ENCODE peak calls at places on chromosomes 16 and 17, in five cellular contexts. One of them, this sample, is unnamed.

GRCh38 chr16:23999663-24000062 is 163.9 kb downstream of the PRKCB start:
- DNase-seq in H1: no peak
- DNase-seq in neuronal stem cell: no peak
- DNase-seq in mesenchymal stem cell: no peak
- DNase-seq in trophoblast cell: no peak
- DNase-seq in this sample: no peak

GRCh38 chr16:1156111-1156982 is 3.4 kb downstream of the CACNA1H start:
- DNase-seq in H1: no peak
- DNase-seq in neuronal stem cell: no peak
- DNase-seq in mesenchymal stem cell: no peak
- DNase-seq in trophoblast cell: no peak
- DNase-seq in this sample: no peak

GRCh38 chr16:23378921-23379320 is 74.1 kb downstream of the COG7 start:
- DNase-seq in H1: no peak
- DNase-seq in neuronal stem cell: no peak
- DNase-seq in mesenchymal stem cell: no peak
- DNase-seq in trophoblast cell: no peak
- DNase-seq in this sample: no peak

GRCh38 chr17:79657036-79657435 is 46.2 kb upstream of the RBFOX3 start:
- DNase-seq in H1: peak; percentile 16
- DNase-seq in neuronal stem cell: no peak
- DNase-seq in mesenchymal stem cell: no peak
- DNase-seq in trophoblast cell: no peak
- DNase-seq in this sample: peak; percentile 25

GRCh38 chr16:22948058-22948602 is 134.2 kb downstream of the HS3ST2 start:
- DNase-seq in H1: peak; percentile 54
- DNase-seq in neuronal stem cell: no peak
- DNase-seq in mesenchymal stem cell: no peak
- DNase-seq in trophoblast cell: no peak
- DNase-seq in this sample: peak; percentile 74

GRCh38 chr17:28643979-28644781 is 778 bp downstream of the BLTP2 start:
- DNase-seq in H1: peak; percentile 60
- DNase-seq in neuronal stem cell: peak; percentile 26
- DNase-seq in mesenchymal stem cell: peak; percentile 77
- DNase-seq in trophoblast cell: peak; percentile 61
- DNase-seq in this sample: peak; percentile 68

GRCh38 chr16:51556694-51557327 is 405.7 kb upstream of the SALL1 start:
- DNase-seq in H1: no peak
- DNase-seq in neuronal stem cell: no peak
- DNase-seq in mesenchymal stem cell: peak; percentile 90
- DNase-seq in trophoblast cell: no peak
- DNase-seq in this sample: no peak

GRCh38 chr17:69187294-69187693 is 41.3 kb downstream of the ABCA10 start:
- DNase-seq in H1: no peak
- DNase-seq in neuronal stem cell: no peak
- DNase-seq in mesenchymal stem cell: no peak
- DNase-seq in trophoblast cell: no peak
- DNase-seq in this sample: no peak

GRCh38 chr16:66898207-66898606 is 17.9 kb downstream of the PDP2 start:
- DNase-seq in H1: no peak
- DNase-seq in neuronal stem cell: no peak
- DNase-seq in mesenchymal stem cell: peak; percentile 62
- DNase-seq in trophoblast cell: no peak
- DNase-seq in this sample: no peak

GRCh38 chr16:5015351-5015750 is 18.4 kb downstream of the NAGPA start:
- DNase-seq in H1: no peak
- DNase-seq in neuronal stem cell: no peak
- DNase-seq in mesenchymal stem cell: no peak
- DNase-seq in trophoblast cell: no peak
- DNase-seq in this sample: no peak

GRCh38 chr17:27647755-27648154 is 16.8 kb downstream of the LGALS9 start:
- DNase-seq in H1: no peak
- DNase-seq in neuronal stem cell: no peak
- DNase-seq in mesenchymal stem cell: no peak
- DNase-seq in trophoblast cell: no peak
- DNase-seq in this sample: no peak

GRCh38 chr17:37056622-37057021 is 107.9 kb downstream of the AATF start:
- DNase-seq in H1: no peak
- DNase-seq in neuronal stem cell: no peak
- DNase-seq in mesenchymal stem cell: no peak
- DNase-seq in trophoblast cell: no peak
- DNase-seq in this sample: no peak

GRCh38 chr16:67372664-67373063 is 20.6 kb downstream of the TPPP3 start:
- DNase-seq in H1: no peak
- DNase-seq in neuronal stem cell: no peak
- DNase-seq in mesenchymal stem cell: peak; percentile 34
- DNase-seq in trophoblast cell: no peak
- DNase-seq in this sample: no peak

GRCh38 chr17:50906443-50906842 is 40.3 kb upstream of the TOB1 start:
- DNase-seq in H1: no peak
- DNase-seq in neuronal stem cell: no peak
- DNase-seq in mesenchymal stem cell: no peak
- DNase-seq in trophoblast cell: no peak
- DNase-seq in this sample: no peak

GRCh38 chr17:50903604-50904521 is 37.7 kb upstream of the TOB1 start:
- DNase-seq in H1: no peak
- DNase-seq in neuronal stem cell: no peak
- DNase-seq in mesenchymal stem cell: peak; percentile 64
- DNase-seq in trophoblast cell: no peak
- DNase-seq in this sample: no peak

GRCh38 chr17:50902768-50903353 is 36.7 kb upstream of the TOB1 start:
- DNase-seq in H1: no peak
- DNase-seq in neuronal stem cell: peak; percentile 76
- DNase-seq in mesenchymal stem cell: no peak
- DNase-seq in trophoblast cell: no peak
- DNase-seq in this sample: no peak

GRCh38 chr17:50904522-50905459 is 38.6 kb upstream of the TOB1 start:
- DNase-seq in H1: peak; percentile 72
- DNase-seq in neuronal stem cell: no peak
- DNase-seq in mesenchymal stem cell: no peak
- DNase-seq in trophoblast cell: no peak
- DNase-seq in this sample: no peak

GRCh38 chr17:50905460-50905803 is 39.3 kb upstream of the TOB1 start:
- DNase-seq in H1: no peak
- DNase-seq in neuronal stem cell: no peak
- DNase-seq in mesenchymal stem cell: no peak
- DNase-seq in trophoblast cell: no peak
- DNase-seq in this sample: no peak
- H2BK12ac ChIP-seq in H1: no peak overlapping the region
- H2BK12ac ChIP-seq in neuronal stem cell: no peak overlapping the region
- H2BK12ac ChIP-seq in mesenchymal stem cell: no peak overlapping the region
- H2BK12ac ChIP-seq in trophoblast cell: no peak overlapping the region
- H2BK12ac ChIP-seq in this sample: no peak overlapping the region

DNA sequence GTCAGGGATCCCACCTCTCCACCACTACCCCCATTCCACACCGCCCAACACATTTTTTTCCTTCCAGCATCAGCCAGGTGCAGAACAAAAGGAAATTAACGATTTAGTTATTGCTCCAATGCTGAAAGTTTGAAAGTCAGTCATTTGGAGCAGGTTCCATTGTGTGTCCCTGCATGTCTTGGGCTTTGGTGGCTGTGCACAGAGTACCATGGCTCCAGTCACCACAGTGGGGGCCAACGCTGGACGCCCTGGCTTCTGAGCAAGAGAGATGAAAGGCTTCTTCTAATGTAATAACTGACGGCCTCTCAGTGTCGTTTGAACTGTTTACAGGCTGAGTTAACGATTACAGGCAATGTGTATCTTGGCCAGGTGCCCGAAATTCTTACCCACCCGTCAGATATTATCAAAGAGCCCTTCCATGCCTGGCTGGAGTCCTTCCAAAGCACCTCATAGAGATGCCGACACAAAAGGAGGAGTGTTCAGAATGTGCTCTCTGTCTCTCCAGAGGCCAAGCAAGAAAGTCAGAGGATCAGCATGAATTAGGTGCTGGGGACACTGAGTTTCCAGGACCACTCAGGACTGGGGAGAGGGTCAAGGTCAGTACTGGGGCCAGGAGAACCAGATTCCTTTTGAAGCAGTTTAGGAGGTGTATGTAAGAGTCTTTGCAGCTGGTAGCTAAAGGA is 25.9 kb downstream of the RNF43 start:
- DNase-seq in H1: no peak
- DNase-seq in neuronal stem cell: no peak
- DNase-seq in mesenchymal stem cell: no peak
- DNase-seq in trophoblast cell: no peak
- DNase-seq in this sample: no peak
- H3K27ac ChIP-seq in H1: no peak overlapping the region
- H3K27ac ChIP-seq in neuronal stem cell: no peak overlapping the region
- H3K27ac ChIP-seq in mesenchymal stem cell: peak overlapping the region; percentile 34
- H3K27ac ChIP-seq in trophoblast cell: no peak overlapping the region
- H3K27ac ChIP-seq in this sample: no peak overlapping the region

GRCh38 chr17:12627177-12627629 is 38.5 kb upstream of the MYOCD start:
- DNase-seq in H1: no peak
- DNase-seq in neuronal stem cell: no peak
- DNase-seq in mesenchymal stem cell: peak; percentile 92
- DNase-seq in trophoblast cell: peak; percentile 98
- DNase-seq in this sample: no peak
- H3K18ac ChIP-seq in H1: no peak overlapping the region
- H3K18ac ChIP-seq in neuronal stem cell: no peak overlapping the region
- H3K18ac ChIP-seq in mesenchymal stem cell: no peak overlapping the region
- H3K18ac ChIP-seq in trophoblast cell: no peak overlapping the region
- H3K18ac ChIP-seq in this sample: no peak overlapping the region

GRCh38 chr17:56823848-56824247 is 9.9 kb downstream of the C17orf67 start:
- DNase-seq in H1: no peak
- DNase-seq in neuronal stem cell: no peak
- DNase-seq in mesenchymal stem cell: no peak
- DNase-seq in trophoblast cell: no peak
- DNase-seq in this sample: no peak
- H2BK12ac ChIP-seq in H1: no peak overlapping the region
- H2BK12ac ChIP-seq in neuronal stem cell: no peak overlapping the region
- H2BK12ac ChIP-seq in mesenchymal stem cell: no peak overlapping the region
- H2BK12ac ChIP-seq in trophoblast cell: no peak overlapping the region
- H2BK12ac ChIP-seq in this sample: no peak overlapping the region

GRCh38 chr17:48644910-48645557 is 18.9 kb upstream of the HOXB9 start:
- DNase-seq in H1: no peak
- DNase-seq in neuronal stem cell: no peak
- DNase-seq in mesenchymal stem cell: no peak
- DNase-seq in trophoblast cell: no peak
- DNase-seq in this sample: no peak

GRCh38 chr17:48647103-48647963 is 21.2 kb upstream of the HOXB9 start:
- DNase-seq in H1: peak; percentile 73
- DNase-seq in neuronal stem cell: no peak
- DNase-seq in mesenchymal stem cell: peak; percentile 81
- DNase-seq in trophoblast cell: no peak
- DNase-seq in this sample: peak; percentile 87

GRCh38 chr17:48647964-48648245 is 21.7 kb upstream of the HOXB9 start:
- DNase-seq in H1: no peak
- DNase-seq in neuronal stem cell: no peak
- DNase-seq in mesenchymal stem cell: no peak
- DNase-seq in trophoblast cell: no peak
- DNase-seq in this sample: no peak

GRCh38 chr17:48645639-48646182 is 19.6 kb upstream of the HOXB9 start:
- DNase-seq in H1: no peak
- DNase-seq in neuronal stem cell: no peak
- DNase-seq in mesenchymal stem cell: no peak
- DNase-seq in trophoblast cell: no peak
- DNase-seq in this sample: no peak

DNA sequence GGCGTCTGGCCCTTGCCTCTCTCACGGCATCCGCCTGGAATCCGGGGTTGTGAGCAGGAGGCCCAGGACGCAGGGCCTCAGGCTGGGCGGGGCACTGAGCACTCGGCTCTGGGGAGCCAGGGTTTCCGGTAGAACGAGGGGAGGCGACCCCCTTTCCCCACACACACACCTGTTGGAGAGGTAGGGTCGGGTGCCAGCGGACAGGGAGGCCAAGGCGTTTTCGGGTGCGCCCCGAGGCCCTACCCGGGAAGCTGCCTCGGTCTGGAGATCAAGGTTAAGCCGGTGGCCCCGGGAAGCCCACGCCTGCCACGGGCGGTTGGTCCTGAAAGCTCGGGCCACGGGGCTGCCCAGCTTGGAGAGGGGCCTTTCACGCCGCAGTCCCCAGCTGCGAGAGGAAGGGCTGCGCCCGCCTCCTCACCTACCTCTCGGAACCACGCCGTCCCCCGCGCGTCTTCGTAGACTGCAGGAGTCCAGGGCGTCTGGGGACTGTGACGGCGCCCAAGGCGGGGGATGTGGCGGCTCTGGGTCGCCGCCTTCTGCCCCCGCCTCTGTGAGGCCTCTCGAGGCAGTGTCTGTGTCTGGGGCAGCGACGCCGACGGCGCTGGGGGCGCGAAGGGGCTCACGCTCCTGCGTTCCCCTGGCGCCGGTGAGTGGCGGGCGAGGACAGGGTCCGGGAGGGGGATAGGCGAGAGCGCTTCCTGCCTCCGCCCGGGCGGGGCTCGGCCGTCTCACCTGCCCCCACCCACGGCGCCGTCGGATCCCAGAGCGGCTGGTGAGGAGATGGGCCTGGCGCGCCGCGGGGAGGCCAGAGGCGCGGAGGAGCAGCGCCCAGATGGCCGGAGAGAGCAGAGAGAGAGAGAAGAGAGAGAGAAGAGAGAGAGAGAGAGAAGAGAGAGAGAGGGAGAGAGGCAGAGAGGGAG is 20.3 kb upstream of the HOXB9 start:
- DNase-seq in H1: peak; percentile 75
- DNase-seq in neuronal stem cell: no peak
- DNase-seq in mesenchymal stem cell: peak; percentile 77
- DNase-seq in trophoblast cell: no peak
- DNase-seq in this sample: peak; percentile 74
- H3K27ac ChIP-seq in H1: no peak overlapping the region
- H3K27ac ChIP-seq in neuronal stem cell: no peak overlapping the region
- H3K27ac ChIP-seq in mesenchymal stem cell: no peak overlapping the region
- H3K27ac ChIP-seq in trophoblast cell: peak overlapping the region; percentile 47
- H3K27ac ChIP-seq in this sample: no peak overlapping the region

DNA sequence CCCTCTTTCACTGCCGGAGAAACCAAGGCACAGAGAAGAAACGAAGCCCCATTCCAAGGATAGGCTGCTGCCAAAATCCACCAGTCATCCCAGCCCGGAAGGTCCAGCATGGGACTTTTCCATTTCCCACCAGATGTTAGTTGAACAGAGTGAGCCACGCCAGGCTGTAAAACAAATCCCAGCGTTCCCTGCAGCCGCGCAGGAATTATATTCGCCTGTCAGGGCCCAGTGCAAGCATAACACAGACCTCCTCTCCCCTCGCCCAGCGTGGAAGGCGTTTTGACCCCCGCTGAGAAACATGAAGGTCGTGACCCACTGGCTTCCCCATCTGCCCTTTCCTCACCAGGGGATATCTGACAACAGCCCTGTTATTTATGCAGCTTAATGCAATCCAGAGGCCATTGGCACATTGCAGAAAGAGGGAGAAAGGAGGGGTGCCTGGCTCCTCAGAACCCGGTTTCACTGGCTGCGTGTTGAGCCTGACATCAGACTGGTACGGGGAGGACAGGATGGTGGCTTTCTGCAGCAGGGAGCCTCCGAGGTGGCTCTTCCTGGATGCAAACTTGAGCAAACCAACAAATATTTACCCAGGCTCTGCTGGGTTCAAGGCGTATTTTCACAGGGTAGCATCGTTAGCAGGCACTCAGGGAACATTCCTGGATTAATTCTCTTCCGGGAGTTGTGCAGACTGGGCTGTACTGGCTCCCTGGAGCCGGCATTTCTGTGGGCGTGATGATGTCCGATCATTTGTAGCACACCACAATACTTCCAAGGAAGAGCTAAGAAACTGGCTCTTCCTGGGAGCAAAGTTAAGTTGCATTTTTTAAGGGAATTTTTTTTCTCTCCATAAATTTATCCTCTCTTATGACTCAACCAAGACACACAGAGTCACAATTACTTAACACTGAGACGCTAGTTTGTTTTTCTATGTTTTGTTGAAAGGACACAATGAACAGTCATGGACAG is 211.9 kb upstream of the FOXF1 start:
- DNase-seq in H1: no peak
- DNase-seq in neuronal stem cell: no peak
- DNase-seq in mesenchymal stem cell: peak; percentile 96
- DNase-seq in trophoblast cell: no peak
- DNase-seq in this sample: no peak
- H3K18ac ChIP-seq in H1: no peak overlapping the region
- H3K18ac ChIP-seq in neuronal stem cell: peak overlapping the region; percentile 15
- H3K18ac ChIP-seq in mesenchymal stem cell: peak overlapping the region; percentile 100
- H3K18ac ChIP-seq in trophoblast cell: no peak overlapping the region
- H3K18ac ChIP-seq in this sample: no peak overlapping the region